ENCODE peak calls at places on chromosomes 1 and 21, in six cellular contexts. I is heart right ventricle, T is hepatocyte, J is GM06990, S is breast epithelium, R is OCI-LY7. D is an unnamed sample.

GRCh38 chr1:5670590-5671350 is 321.5 kb downstream of the NPHP4 start:
- DNase-seq in I (no peak), T (no peak), J (no peak), S (no peak), R (no peak), D (no peak)

GRCh38 chr1:147534386-147534785 is 6.9 kb upstream of the BCL9 start:
- DNase-seq in I (no peak), T (peak; percentile 34), J (no peak), S (no peak), R (peak; percentile 10), D (peak; percentile 51)

GRCh38 chr1:87325982-87326738 is 2.5 kb upstream of the LMO4 start:
- DNase-seq in I (peak; percentile 63), T (peak; percentile 74), J (no peak), S (no peak), R (peak; percentile 73), D (peak; percentile 72)

GRCh38 chr1:26225033-26225831 is 8.8 kb upstream of the CEP85 start:
- DNase-seq in I (peak; percentile 65), T (peak; percentile 88), J (peak; percentile 32), S (peak; percentile 32), R (no peak), D (peak; percentile 38)

GRCh38 chr21:14877581-14878228 is 187.1 kb downstream of the NRIP1 start:
- DNase-seq in I (no peak), T (peak; percentile 54), J (peak; percentile 39), S (no peak), R (no peak), D (peak; percentile 60)

GRCh38 chr1:37277366-37277765 is 197.0 kb upstream of the ZC3H12A start:
- DNase-seq in I (no peak), T (no peak), J (no peak), S (no peak), R (no peak), D (no peak)

GRCh38 chr1:152015766-152016165 is 21.0 kb downstream of the S100A11 start:
- DNase-seq in I (no peak), T (no peak), J (no peak), S (no peak), R (no peak), D (no peak)

GRCh38 chr1:163864207-163864606 is 542.5 kb downstream of the NUF2 start:
- DNase-seq in I (peak; percentile 10), T (no peak), J (no peak), S (no peak), R (no peak), D (no peak)

GRCh38 chr1:234588402-234588801 is 21.6 kb downstream of the IRF2BP2 start:
- DNase-seq in I (no peak), T (no peak), J (no peak), S (no peak), R (no peak), D (no peak)

GRCh38 chr1:23577056-23577985 is 18.0 kb upstream of the ID3 start:
- DNase-seq in I (peak; percentile 72), T (peak; percentile 71), J (peak; percentile 74), S (no peak), R (peak; percentile 92), D (peak; percentile 97)

GRCh38 chr1:110927484-110928075 is 36.1 kb downstream of the LRIF1 start:
- DNase-seq in I (no peak), T (no peak), J (no peak), S (no peak), R (no peak), D (no peak)

GRCh38 chr1:111798580-111798979 is 42.9 kb downstream of the DDX20 start:
- DNase-seq in I (no peak), T (no peak), J (no peak), S (no peak), R (no peak), D (no peak)

GRCh38 chr1:15107052-15107687 is 46.4 kb upstream of the TMEM51 start:
- DNase-seq in I (no peak), T (no peak), J (no peak), S (no peak), R (no peak), D (no peak)

GRCh38 chr1:66999640-67000400 is 54.1 kb downstream of the SLC35D1 start:
- DNase-seq in I (no peak), T (no peak), J (no peak), S (no peak), R (no peak), D (peak; percentile 17)

GRCh38 chr1:45621501-45621836 is 2.4 kb downstream of the CCDC17 start:
- DNase-seq in I (no peak), T (no peak), J (peak; percentile 10), S (no peak), R (no peak), D (no peak)

GRCh38 chr1:108801101-108801500 is 54.6 kb downstream of the STXBP3 start:
- DNase-seq in I (no peak), T (no peak), J (no peak), S (no peak), R (no peak), D (peak; percentile 55)

GRCh38 chr1:154847891-154848290 is 22.2 kb downstream of the KCNN3 start:
- DNase-seq in I (no peak), T (peak; percentile 78), J (no peak), S (no peak), R (no peak), D (no peak)

GRCh38 chr1:160738266-160738665 is 781 bp upstream of the SLAMF7 start:
- DNase-seq in I (no peak), T (no peak), J (no peak), S (no peak), R (no peak), D (no peak)

GRCh38 chr1:4614371-4615137 is 39.9 kb upstream of the AJAP1 start:
- DNase-seq in I (no peak), T (no peak), J (no peak), S (no peak), R (no peak), D (no peak)

GRCh38 chr1:53638641-53639035 is 100.3 kb downstream of the GLIS1 start:
- DNase-seq in I (no peak), T (no peak), J (no peak), S (no peak), R (no peak), D (no peak)

GRCh38 chr1:203148579-203148978 is 21.1 kb downstream of the ADORA1 start:
- DNase-seq in I (no peak), T (no peak), J (no peak), S (no peak), R (no peak), D (no peak)

GRCh38 chr1:203147376-203147775 is 19.9 kb downstream of the ADORA1 start:
- DNase-seq in I (no peak), T (no peak), J (no peak), S (peak; percentile 68), R (no peak), D (no peak)

GRCh38 chr1:203146537-203146936 is 19.0 kb downstream of the ADORA1 start:
- DNase-seq in I (no peak), T (no peak), J (no peak), S (no peak), R (no peak), D (no peak)

GRCh38 chr1:203149188-203149840 is 21.8 kb downstream of the ADORA1 start:
- DNase-seq in I (no peak), T (no peak), J (no peak), S (no peak), R (no peak), D (no peak)

DNA sequence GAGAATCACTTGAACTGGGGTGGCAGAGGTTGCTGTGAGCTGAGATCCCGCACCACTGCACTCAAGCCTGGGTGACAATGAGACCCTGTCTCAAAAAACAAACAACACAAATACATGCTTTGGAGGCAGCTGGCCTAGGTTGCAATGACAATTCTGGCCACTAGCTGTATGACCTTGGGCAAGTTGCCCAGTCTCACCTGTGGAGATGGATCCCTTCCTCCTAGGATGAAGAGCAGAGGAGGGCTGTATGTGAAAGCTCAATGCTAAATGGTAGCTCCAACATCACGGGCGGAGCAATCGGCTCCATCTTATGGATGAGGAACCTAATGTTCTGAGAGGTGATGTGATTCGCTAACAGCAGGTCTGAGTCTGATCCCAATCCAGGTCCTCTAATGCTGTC is 20.6 kb downstream of the ADORA1 start:
- DNase-seq in I (no peak), T (no peak), J (no peak), S (no peak), R (peak; percentile 16), D (no peak)
- TF ChIP-seq CTCF in I (peak; percentile 4), T (peak; percentile 10), J (no peak), S (peak; percentile 24), R (peak; percentile 58), D (peak; percentile 41)

GRCh38 chr1:65059930-65060538 is 88.0 kb upstream of the AK4 start:
- DNase-seq in I (no peak), T (peak; percentile 34), J (no peak), S (no peak), R (peak; percentile 31), D (peak; percentile 72)
- TF ChIP-seq CTCF in I (peak; percentile 74), T (peak; percentile 69), J (peak; percentile 54), S (peak; percentile 66), R (peak; percentile 74), D (peak; percentile 56)

GRCh38 chr1:178692564-178693327 is 32.3 kb upstream of the RALGPS2 start:
- DNase-seq in I (no peak), T (no peak), J (no peak), S (no peak), R (no peak), D (no peak)
- TF ChIP-seq CTCF in I (no peak), T (no peak), J (no peak), S (no peak), R (no peak), D (no peak)

GRCh38 chr21:34987673-34988072 is 61.4 kb downstream of the RUNX1 start:
- DNase-seq in I (no peak), T (no peak), J (no peak), S (no peak), R (no peak), D (peak; percentile 7)

GRCh38 chr21:34988139-34988538 is 61.0 kb downstream of the RUNX1 start:
- DNase-seq in I (no peak), T (no peak), J (no peak), S (no peak), R (no peak), D (peak; percentile 17)

GRCh38 chr21:34984356-34984755 is 64.7 kb downstream of the RUNX1 start:
- DNase-seq in I (no peak), T (no peak), J (no peak), S (no peak), R (no peak), D (no peak)

GRCh38 chr21:34988625-34989024 is 60.5 kb downstream of the RUNX1 start:
- DNase-seq in I (no peak), T (no peak), J (no peak), S (no peak), R (no peak), D (no peak)

DNA sequence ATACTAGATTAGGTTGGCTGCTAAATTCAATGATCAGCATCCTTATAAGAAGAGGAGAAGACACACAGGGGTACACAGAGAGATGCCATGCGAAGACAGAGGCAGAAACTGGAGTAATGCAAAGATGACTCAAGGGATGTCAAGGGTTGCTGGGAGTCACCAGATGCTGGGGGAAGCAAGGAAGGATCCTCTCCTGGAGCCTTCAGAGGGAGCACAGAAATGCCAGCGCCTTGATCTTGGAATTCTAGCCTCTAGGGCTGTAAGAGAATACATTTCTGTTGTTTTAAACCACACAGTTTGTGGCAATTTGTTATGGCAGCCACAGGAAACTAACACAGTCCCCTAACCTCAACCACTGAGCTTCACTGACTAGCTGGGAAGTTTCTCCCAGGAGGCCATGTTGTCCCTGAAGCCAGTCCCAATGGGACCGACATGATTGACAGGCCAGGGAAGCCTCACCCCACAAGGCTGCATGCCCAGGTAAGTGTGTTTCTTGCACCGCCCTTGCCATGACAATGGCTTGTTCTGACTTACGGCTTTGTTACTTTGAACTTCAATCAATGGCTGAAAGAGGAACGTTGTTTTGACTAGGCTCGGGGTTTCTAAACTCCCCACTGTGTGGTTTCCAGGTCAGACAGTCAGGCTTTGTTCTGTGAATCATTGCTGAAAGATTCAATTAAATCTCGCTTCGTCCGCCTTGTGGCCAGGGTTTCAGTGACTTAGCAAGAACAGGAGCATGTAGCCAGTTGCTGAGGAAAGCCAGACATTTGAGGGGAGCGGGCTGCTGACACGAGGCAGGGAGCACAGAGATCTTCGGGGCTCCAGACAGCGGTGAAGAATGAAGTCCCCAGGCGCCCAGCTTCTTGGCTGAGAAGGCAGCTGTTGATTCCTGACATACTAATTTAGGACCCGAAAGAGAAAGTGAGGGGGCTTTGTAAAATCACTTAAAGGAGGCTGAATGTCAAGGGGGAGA is 62.3 kb downstream of the RUNX1 start:
- DNase-seq in I (no peak), T (peak; percentile 26), J (peak; percentile 73), S (no peak), R (no peak), D (peak; percentile 92)
- TF ChIP-seq CTCF in I (no peak), T (no peak), J (no peak), S (no peak), R (no peak), D (peak; percentile 40)